ENCODE peak calls at places on chromosomes 4 and X, in eight cellular contexts. F is IMR-90, C is heart left ventricle, K is A549, U is HCT116, P is K562, Y is prostate gland, R is upper lobe of left lung. S is an unnamed sample. For H3K4me1, the result is how much of the 10 kb centered on the place peaks cover.

GRCh38 chrX:8139713-8140112 is 31.4 kb downstream of the VCX2 start:
- DNase-seq in Y (no peak), U (no peak), R (peak), K (no peak), C (no peak), F (no peak), P (no peak), S (no peak)

GRCh38 chr4:177583000-177583399 is 140.8 kb upstream of the AGA start:
- DNase-seq in F (peak), K (no peak), C (no peak), Y (no peak), R (no peak), P (no peak), U (no peak), S (no peak)

GRCh38 chr4:1410491-1411325 is 4.5 kb upstream of the NKX1-1 start:
- DNase-seq in U (no peak), C (peak), Y (no peak), F (peak), K (no peak), R (no peak), P (peak), S (peak)

GRCh38 chr4:39526283-39526682 is 956 bp downstream of the UGDH start:
- DNase-seq in Y (no peak), R (no peak), F (no peak), C (no peak), U (no peak), K (no peak), P (no peak), S (no peak)

GRCh38 chrX:129823115-129823514 is 20.6 kb downstream of the ZDHHC9 start:
- DNase-seq in Y (no peak), R (peak), C (peak), F (peak), U (no peak), K (peak), P (peak), S (peak)

GRCh38 chrX:104568304-104568915 is 2.4 kb downstream of the IL1RAPL2 start:
- DNase-seq in C (no peak), Y (no peak), P (no peak), R (no peak), F (no peak), K (no peak), U (no peak), S (no peak)

GRCh38 chr4:158450741-158451140 is 70.9 kb upstream of the RXFP1 start:
- DNase-seq in U (no peak), Y (no peak), F (no peak), C (no peak), K (no peak), R (no peak), P (no peak), S (no peak)

GRCh38 chr4:87053802-87054767 is 119.3 kb downstream of the AFF1 start:
- DNase-seq in R (no peak), Y (no peak), C (no peak), U (no peak), K (no peak), P (peak), F (no peak), S (no peak)

GRCh38 chrX:144715356-144715755 is 531.9 kb upstream of the SPANXN1 start:
- DNase-seq in F (no peak), K (no peak), P (no peak), C (no peak), Y (no peak), R (no peak), U (no peak), S (no peak)

GRCh38 chr4:147040874-147041273 is 95.2 kb upstream of the TTC29 start:
- DNase-seq in K (no peak), F (no peak), Y (no peak), R (no peak), C (no peak), P (no peak), U (no peak), S (no peak)

GRCh38 chrX:9671998-9672397 is 93.6 kb downstream of the GPR143 start:
- DNase-seq in Y (no peak), P (no peak), R (no peak), F (no peak), C (no peak), U (no peak), K (no peak), S (no peak)

GRCh38 chrX:119512145-119512800 is 44.0 kb downstream of the SLC25A5 start:
- DNase-seq in Y (peak), C (peak), P (peak), F (peak), K (peak), U (peak), R (peak), S (peak)

GRCh38 chr4:113433536-113434246 is 327.8 kb downstream of the CAMK2D start:
- DNase-seq in Y (no peak), K (no peak), F (no peak), R (no peak), U (no peak), C (no peak), P (no peak), S (no peak)
- H3K4me1 ChIP-seq in Y (under half), K (under half), F (under half), R (under half), U (half or more), C (under half), P (under half), S (under half)

GRCh38 chr4:73194064-73194463 is 64.5 kb downstream of the ANKRD17 start:
- DNase-seq in F (peak), Y (no peak), P (no peak), U (no peak), K (no peak), C (no peak), R (no peak), S (no peak)
- H3K27ac ChIP-seq in F (no peak), Y (no peak), P (no peak), U (no peak), K (no peak), C (no peak), R (no peak), S (no peak)

GRCh38 chrX:48917139-48917980 is 1.5 kb downstream of the PIM2 start:
- DNase-seq in P (peak), R (peak), K (peak), U (peak), F (peak), C (peak), Y (peak), S (peak)
- TF ChIP-seq POLR2A in P (no peak), R (no peak), K (no peak), U (no peak), F (no peak), C (no peak), Y (no peak), S (no peak)

DNA sequence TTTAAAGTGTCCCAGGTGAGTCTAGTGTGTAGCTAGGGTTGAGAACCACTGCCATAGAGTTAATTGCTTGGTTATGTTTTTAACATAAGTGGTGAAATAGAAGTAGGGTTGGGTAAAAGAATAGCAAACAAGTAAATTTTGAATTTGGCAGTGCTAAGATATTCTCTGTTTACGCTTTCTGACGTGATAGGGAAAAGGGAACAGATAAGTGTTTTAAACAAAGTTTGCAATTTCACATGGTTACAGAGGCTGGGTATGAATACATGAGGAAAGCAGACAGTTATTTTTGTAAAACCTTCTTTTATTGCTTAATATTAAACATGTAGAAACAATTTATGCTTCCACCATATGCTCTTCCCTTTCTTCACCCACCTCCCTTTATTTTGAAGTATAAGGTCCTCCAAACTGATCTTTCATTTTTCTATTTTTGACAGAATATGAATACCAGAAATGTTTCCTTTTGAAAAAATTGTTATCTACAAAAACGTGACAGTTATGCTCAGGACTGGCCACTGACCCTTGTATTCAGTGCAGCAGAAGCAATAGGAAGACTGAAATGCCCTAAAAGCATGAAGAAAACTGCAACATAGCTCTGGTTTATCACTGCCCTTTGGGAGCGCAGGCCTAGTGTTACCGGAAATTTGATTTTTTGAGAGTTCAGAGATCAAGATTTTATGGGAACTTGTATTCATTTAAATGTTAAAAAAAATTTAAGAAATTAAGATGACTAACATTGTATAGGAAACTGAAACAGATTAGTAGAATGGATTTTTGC is 214.4 kb upstream of the ARSJ start:
- DNase-seq in K (no peak), U (no peak), Y (no peak), R (no peak), C (no peak), F (peak), P (no peak), S (no peak)
- H3K4me1 ChIP-seq in K (under half), U (under half), Y (under half), R (under half), C (under half), F (under half), P (under half), S (under half)

DNA sequence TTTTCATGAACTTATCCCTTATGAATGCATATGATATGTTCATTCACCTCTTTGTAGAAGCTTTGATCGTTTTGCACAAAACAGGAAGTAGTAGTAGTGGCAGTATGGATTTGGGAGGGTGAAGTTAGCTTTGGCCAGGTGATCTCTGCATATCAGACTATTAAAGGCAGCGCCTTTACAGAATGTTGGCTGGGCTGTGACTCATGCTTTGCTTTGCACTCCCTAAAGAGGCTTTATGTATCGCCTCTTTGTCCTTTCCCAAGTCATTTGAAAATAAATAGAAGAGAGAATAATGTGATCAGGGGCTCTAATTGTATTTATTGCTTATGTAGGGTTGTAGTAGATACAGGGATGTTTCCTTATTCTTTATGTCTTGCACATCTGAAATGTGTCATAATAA is 50.4 kb downstream of the SHROOM3 start:
- DNase-seq in F (no peak), U (peak), P (no peak), Y (no peak), K (no peak), R (no peak), C (no peak), S (peak)
- H3K27ac ChIP-seq in F (no peak), U (no peak), P (no peak), Y (no peak), K (no peak), R (no peak), C (no peak), S (peak)

GRCh38 chr4:3516836-3517730 is 15.1 kb downstream of the LRPAP1 start:
- DNase-seq in K (no peak), P (no peak), U (no peak), C (no peak), Y (no peak), R (no peak), F (no peak), S (no peak)
- TF ChIP-seq POLR2A in K (no peak), P (no peak), U (no peak), C (no peak), Y (no peak), R (no peak), F (no peak), S (no peak)

GRCh38 chr4:73702796-73703287 is 37.5 kb upstream of the CXCL8 start:
- DNase-seq in C (no peak), K (no peak), U (no peak), R (no peak), P (no peak), F (peak), Y (no peak), S (no peak)
- H3K4me1 ChIP-seq in C (under half), K (half or more), U (under half), R (under half), P (under half), F (under half), Y (under half), S (under half)

DNA sequence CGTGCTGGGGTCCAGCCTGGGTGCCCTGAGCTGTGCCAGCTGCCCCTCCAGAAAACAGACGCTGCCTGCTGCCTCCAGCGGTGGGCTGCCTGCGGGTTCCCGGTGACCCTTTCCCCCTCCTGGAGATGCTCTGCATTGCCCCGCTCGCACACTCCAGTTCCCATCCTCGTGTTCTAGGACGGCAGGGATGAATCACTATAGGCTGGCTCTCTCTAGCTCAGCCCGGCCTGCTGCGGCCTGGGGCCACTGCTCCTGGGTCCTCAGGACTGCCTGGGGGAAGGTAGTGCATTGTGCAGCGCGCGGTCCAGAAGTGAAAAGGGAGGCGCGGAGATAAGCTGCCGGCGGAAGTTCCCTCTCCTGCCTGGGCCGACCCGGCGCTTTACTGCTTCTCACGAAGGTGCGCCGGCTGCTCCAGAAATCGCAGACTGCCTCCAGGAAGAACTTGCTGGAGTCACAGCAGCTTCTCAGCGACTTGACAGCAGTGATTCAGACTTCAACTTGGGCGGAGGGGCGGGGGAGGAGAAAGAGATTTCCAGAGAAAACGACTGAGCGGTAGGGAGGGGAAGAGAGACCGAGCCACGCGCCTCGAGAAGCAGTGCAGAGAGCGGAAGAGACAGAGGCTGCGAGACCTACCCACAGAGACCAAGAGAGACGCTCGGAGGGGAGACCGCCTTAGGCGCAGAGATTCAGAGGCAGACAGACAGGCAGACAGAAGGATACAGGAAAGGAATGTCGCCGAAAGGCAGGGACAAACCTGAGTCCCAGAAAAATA is 6.7 kb upstream of the MSX1 start:
- DNase-seq in P (peak), R (no peak), U (no peak), Y (no peak), F (peak), C (no peak), K (no peak), S (peak)
- H3K27ac ChIP-seq in P (no peak), R (no peak), U (no peak), Y (peak), F (no peak), C (no peak), K (no peak), S (no peak)

S was measured in stomach.